ENCODE peak calls at places on chromosomes 11 and 22, in five cellular contexts. C is tibial nerve, P is AG09309, G is AG04450, W is HCT116. K is an unnamed sample.

GRCh38 chr22:38941488-38941987 is 15.9 kb upstream of the APOBEC3A start:
- DNase-seq in G (no peak), P (no peak), W (no peak), C (no peak), K (no peak)

GRCh38 chr11:79414644-79415317 is 26.0 kb downstream of the TENM4 start:
- DNase-seq in C (no peak), G (peak), P (no peak), W (no peak), K (peak)

GRCh38 chr11:57363681-57364080 is 17.3 kb downstream of the PRG3 start:
- DNase-seq in C (no peak), W (no peak), P (no peak), G (no peak), K (no peak)

GRCh38 chr11:66288138-66288865 is 641 bp downstream of the YIF1A start:
- DNase-seq in W (no peak), C (no peak), P (no peak), G (no peak), K (no peak)

GRCh38 chr11:105245781-105246315 is 106.3 kb upstream of the CARD18 start:
- DNase-seq in C (no peak), W (no peak), G (no peak), P (no peak), K (no peak)

GRCh38 chr11:61334434-61335354 is 1.7 kb downstream of the TKFC start:
- DNase-seq in G (no peak), P (no peak), C (no peak), W (no peak), K (no peak)

GRCh38 chr22:38570841-38571364 is 920 bp upstream of the DMC1 start:
- DNase-seq in W (peak), G (no peak), P (no peak), C (no peak), K (no peak)

GRCh38 chr11:118524757-118525465 is 2.4 kb upstream of the TTC36 start:
- DNase-seq in C (no peak), G (no peak), W (no peak), P (no peak), K (no peak)

GRCh38 chr22:45284705-45285305 is at the start of gene UPK3A:
- DNase-seq in C (no peak), G (no peak), P (no peak), W (peak), K (no peak)

GRCh38 chr11:78635814-78636506 is 61.3 kb upstream of the NARS2 start:
- DNase-seq in P (no peak), W (no peak), C (no peak), G (no peak), K (no peak)

GRCh38 chr11:2768471-2769408 is 68.9 kb upstream of the KCNQ1OT1 start:
- DNase-seq in C (peak), P (peak), W (peak), G (peak), K (peak)

GRCh38 chr11:134643519-134644042 is 231.5 kb upstream of the B3GAT1 start:
- DNase-seq in P (no peak), C (no peak), G (no peak), W (no peak), K (no peak)

GRCh38 chr11:7571640-7572000 is 57.8 kb downstream of the PPFIBP2 start:
- DNase-seq in G (peak), P (no peak), C (peak), W (peak), K (no peak)

GRCh38 chr22:17797721-17798559 is 23.7 kb upstream of the BID start:
- DNase-seq in W (no peak), G (no peak), C (no peak), P (no peak), K (no peak)

GRCh38 chr11:119520400-119520799 is 97.4 kb upstream of the THY1 start:
- DNase-seq in W (no peak), P (no peak), C (no peak), G (no peak), K (no peak)

GRCh38 chr11:97615541-97615940 is 1225.7 kb downstream of the JRKL start:
- DNase-seq in W (no peak), P (no peak), G (no peak), C (no peak), K (no peak)

GRCh38 chr11:62336949-62337681 is at the start of gene ASRGL1:
- DNase-seq in P (no peak), G (no peak), C (peak), W (peak), K (no peak)

GRCh38 chr11:108019870-108020540 is 11.3 kb downstream of the CUL5 start:
- DNase-seq in W (no peak), C (no peak), G (no peak), P (no peak), K (peak)

GRCh38 chr22:45239378-45240136 is 1.1 kb downstream of the KIAA0930 start:
- DNase-seq in G (no peak), W (no peak), P (no peak), C (no peak), K (no peak)

GRCh38 chr11:20488352-20488751 is 100.8 kb downstream of the PRMT3 start:
- DNase-seq in P (no peak), W (no peak), G (no peak), C (no peak), K (no peak)

GRCh38 chr22:17828502-17829080 is 54.3 kb upstream of the BID start:
- DNase-seq in C (no peak), W (no peak), P (no peak), G (no peak), K (no peak)

GRCh38 chr11:26696330-26696729 is 25.5 kb downstream of the SLC5A12 start:
- DNase-seq in C (no peak), P (no peak), W (no peak), G (no peak), K (no peak)

GRCh38 chr22:48483764-48484528 is 1343.7 kb downstream of the BRD1 start:
- DNase-seq in C (no peak), P (no peak), W (no peak), G (no peak), K (no peak)

GRCh38 chr11:12286606-12287005 is 90.8 kb upstream of the PARVA start:
- DNase-seq in W (no peak), C (no peak), G (no peak), P (no peak), K (no peak)

GRCh38 chr22:39446239-39446721 is 10.5 kb upstream of the MGAT3 start:
- DNase-seq in G (no peak), W (no peak), C (no peak), P (no peak), K (no peak)

GRCh38 chr11:16032974-16033373 is 323.4 kb downstream of the SOX6 start:
- DNase-seq in P (no peak), W (no peak), C (no peak), G (no peak), K (no peak)

GRCh38 chr11:2789791-2790580 is 90.2 kb upstream of the KCNQ1OT1 start:
- DNase-seq in W (no peak), C (peak), G (no peak), P (no peak), K (no peak)

GRCh38 chr11:128182844-128183243 is 404.5 kb downstream of the ETS1 start:
- DNase-seq in P (no peak), C (no peak), W (no peak), G (no peak), K (no peak)

GRCh38 chr11:64088159-64089026 is 52.7 kb downstream of the FLRT1 start:
- DNase-seq in P (no peak), G (no peak), W (peak), C (no peak), K (no peak)

GRCh38 chr11:75565221-75565814 is 3.3 kb downstream of the SERPINH1 start:
- DNase-seq in G (no peak), P (no peak), W (no peak), C (no peak), K (no peak)
- H3K4me3 ChIP-seq in G (peak), P (peak), W (no peak), C (no peak), K (peak)

DNA sequence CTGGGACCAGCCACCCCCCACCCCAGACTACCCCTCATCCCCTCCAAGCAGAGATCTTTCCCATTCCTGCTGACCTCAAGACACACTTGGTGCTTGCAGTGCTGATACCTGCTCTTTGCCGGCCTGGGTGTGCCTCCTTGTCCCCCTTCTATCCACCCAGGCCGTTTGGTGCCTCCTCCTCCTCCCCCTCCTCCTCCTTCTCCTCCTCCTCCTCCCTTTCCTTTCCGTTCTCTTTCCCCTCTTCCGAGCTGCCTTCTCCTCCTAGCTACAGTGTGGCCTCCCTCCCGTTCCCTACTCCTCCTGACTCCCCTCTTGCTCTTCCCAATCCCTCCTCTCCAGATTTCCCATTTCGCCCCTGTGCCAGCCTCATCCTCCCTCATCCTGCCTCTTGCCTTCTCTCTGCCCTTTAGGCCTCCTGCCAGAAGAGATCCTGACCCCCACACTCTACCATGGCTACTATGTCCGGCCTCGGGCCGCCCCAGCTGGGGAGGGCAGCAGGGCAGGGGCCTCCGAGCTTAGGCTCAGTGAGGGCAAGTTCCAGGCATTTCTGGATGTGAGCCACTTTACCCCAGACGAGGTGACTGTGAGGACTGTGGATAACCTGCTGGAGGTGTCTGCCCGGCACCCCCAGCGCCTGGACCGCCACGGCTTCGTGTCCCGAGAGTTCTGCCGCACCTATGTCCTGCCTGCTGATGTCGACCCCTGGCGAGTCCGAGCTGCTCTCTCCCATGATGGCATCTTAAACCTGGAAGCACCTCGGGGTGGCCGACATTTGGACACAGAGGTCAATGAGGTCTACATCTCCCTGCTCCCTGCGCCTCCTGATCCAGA is 712 bp downstream of the HSPB2 start:
- DNase-seq in C (no peak), G (no peak), P (no peak), W (no peak), K (no peak)
- H3K4me3 ChIP-seq in C (peak), G (no peak), P (peak), W (no peak), K (peak)

DNA sequence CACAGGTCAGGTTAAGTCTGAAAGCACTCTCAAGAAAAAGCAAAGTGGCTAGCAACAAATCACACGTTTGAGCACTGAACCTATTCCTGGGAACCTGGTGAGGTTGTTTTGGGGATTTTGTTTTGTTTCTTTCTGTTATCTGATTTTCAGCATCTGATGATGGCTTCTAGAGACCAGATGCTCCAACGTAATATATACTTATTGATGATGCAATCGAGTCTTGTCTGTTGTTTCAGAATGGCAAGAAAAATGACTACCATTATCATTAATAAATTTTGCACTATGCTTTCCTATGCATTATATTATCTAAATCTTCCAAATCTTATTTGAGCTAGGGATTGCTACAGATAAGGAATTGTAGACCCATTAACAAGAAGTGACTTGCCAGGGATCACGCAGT is 312.3 kb upstream of the FAT3 start:
- DNase-seq in C (no peak), W (no peak), P (no peak), G (no peak), K (no peak)
- H3K4me3 ChIP-seq in C (no peak), W (no peak), P (no peak), G (no peak), K (no peak)

DNA sequence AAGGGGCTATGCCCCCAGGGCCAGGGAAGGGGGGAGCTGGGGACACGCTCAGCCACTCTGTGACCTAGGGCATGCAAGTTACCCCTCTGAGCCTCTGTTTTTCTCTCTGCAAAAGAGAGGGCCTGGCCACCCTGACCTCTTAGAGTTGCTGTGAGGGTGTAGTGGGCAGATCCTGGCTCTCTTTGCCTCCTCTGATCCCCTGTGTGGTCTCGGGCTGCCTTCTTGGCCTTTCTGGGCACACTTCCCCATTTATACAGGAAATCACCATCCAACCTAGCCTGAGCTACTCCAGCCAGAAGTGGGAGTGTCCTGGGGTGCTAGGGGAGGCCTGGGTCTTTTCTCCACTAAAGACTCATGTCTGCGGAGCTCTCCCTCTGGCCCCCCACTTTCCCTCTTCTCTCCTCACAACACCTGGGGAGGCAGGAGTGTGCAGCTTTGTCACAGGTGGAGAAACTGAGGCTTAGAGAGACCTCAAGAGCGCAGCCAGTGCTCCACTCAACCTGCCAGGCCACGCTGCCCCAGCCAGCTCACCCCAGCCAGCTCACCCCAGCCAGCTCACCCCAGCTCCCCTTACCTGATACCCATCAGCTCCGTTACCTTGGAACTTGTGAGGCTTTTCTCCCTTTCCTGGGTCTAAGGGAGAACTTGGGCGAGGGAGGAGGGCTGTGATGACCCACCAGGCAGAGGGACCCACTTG is 1.4 kb downstream of the AIFM3 start:
- DNase-seq in P (no peak), W (no peak), G (no peak), C (no peak), K (no peak)
- H3K4me3 ChIP-seq in P (no peak), W (no peak), G (no peak), C (no peak), K (no peak)

K was measured in skeletal muscle cell.